ENCODE peak calls at places on chromosome 13, in ten cellular contexts. One of them, this sample, is unnamed.

GRCh38 chr13:113452942-113453901 is at the start of gene ADPRHL1:
- DNase-seq in activated effector memory CD4-positive, alpha-beta T cell treated with Interleukin-2 at 50 U/mL for 16 hours: no peak
- DNase-seq in left lung: no peak
- DNase-seq in NCI-H774: no peak
- DNase-seq in LHCN-M2: no peak
- DNase-seq in GM03348: no peak
- DNase-seq in EL: no peak
- DNase-seq in substantia nigra: no peak
- DNase-seq in psoas muscle: peak
- DNase-seq in spleen: no peak
- DNase-seq in this sample: peak

GRCh38 chr13:19181621-19182485 is at the start of gene TUBA3C:
- DNase-seq in activated effector memory CD4-positive, alpha-beta T cell treated with Interleukin-2 at 50 U/mL for 16 hours: no peak
- DNase-seq in left lung: no peak
- DNase-seq in NCI-H774: peak
- DNase-seq in LHCN-M2: no peak
- DNase-seq in GM03348: peak
- DNase-seq in EL: no peak
- DNase-seq in substantia nigra: no peak
- DNase-seq in psoas muscle: no peak
- DNase-seq in spleen: no peak
- DNase-seq in this sample: peak

GRCh38 chr13:68727788-68728187 is 1379.8 kb upstream of the ATXN8OS start:
- DNase-seq in activated effector memory CD4-positive, alpha-beta T cell treated with Interleukin-2 at 50 U/mL for 16 hours: no peak
- DNase-seq in left lung: no peak
- DNase-seq in NCI-H774: no peak
- DNase-seq in LHCN-M2: no peak
- DNase-seq in GM03348: no peak
- DNase-seq in EL: no peak
- DNase-seq in substantia nigra: no peak
- DNase-seq in psoas muscle: no peak
- DNase-seq in spleen: no peak
- DNase-seq in this sample: no peak

GRCh38 chr13:52399708-52400107 is 6.3 kb downstream of the THSD1 start:
- DNase-seq in activated effector memory CD4-positive, alpha-beta T cell treated with Interleukin-2 at 50 U/mL for 16 hours: no peak
- DNase-seq in left lung: no peak
- DNase-seq in NCI-H774: no peak
- DNase-seq in LHCN-M2: no peak
- DNase-seq in GM03348: no peak
- DNase-seq in EL: no peak
- DNase-seq in substantia nigra: no peak
- DNase-seq in psoas muscle: no peak
- DNase-seq in spleen: no peak
- DNase-seq in this sample: no peak

GRCh38 chr13:67275351-67275989 is 45.3 kb upstream of the PCDH9 start:
- DNase-seq in activated effector memory CD4-positive, alpha-beta T cell treated with Interleukin-2 at 50 U/mL for 16 hours: no peak
- DNase-seq in left lung: no peak
- DNase-seq in NCI-H774: no peak
- DNase-seq in LHCN-M2: no peak
- DNase-seq in GM03348: no peak
- DNase-seq in EL: no peak
- DNase-seq in substantia nigra: no peak
- DNase-seq in psoas muscle: no peak
- DNase-seq in spleen: no peak
- DNase-seq in this sample: no peak

GRCh38 chr13:113216165-113217056 is 7.0 kb downstream of the CUL4A start:
- DNase-seq in activated effector memory CD4-positive, alpha-beta T cell treated with Interleukin-2 at 50 U/mL for 16 hours: no peak
- DNase-seq in left lung: peak
- DNase-seq in NCI-H774: peak
- DNase-seq in LHCN-M2: peak
- DNase-seq in GM03348: peak
- DNase-seq in EL: peak
- DNase-seq in substantia nigra: no peak
- DNase-seq in psoas muscle: peak
- DNase-seq in spleen: peak
- DNase-seq in this sample: no peak

GRCh38 chr13:76293751-76294150 is 592.5 kb downstream of the KCTD12 start:
- DNase-seq in activated effector memory CD4-positive, alpha-beta T cell treated with Interleukin-2 at 50 U/mL for 16 hours: no peak
- DNase-seq in left lung: no peak
- DNase-seq in NCI-H774: no peak
- DNase-seq in LHCN-M2: peak
- DNase-seq in GM03348: peak
- DNase-seq in EL: no peak
- DNase-seq in substantia nigra: no peak
- DNase-seq in psoas muscle: no peak
- DNase-seq in spleen: no peak
- DNase-seq in this sample: no peak

GRCh38 chr13:57832187-57832586 is 200.6 kb downstream of the PCDH17 start:
- DNase-seq in activated effector memory CD4-positive, alpha-beta T cell treated with Interleukin-2 at 50 U/mL for 16 hours: no peak
- DNase-seq in left lung: no peak
- DNase-seq in NCI-H774: no peak
- DNase-seq in LHCN-M2: no peak
- DNase-seq in GM03348: no peak
- DNase-seq in EL: no peak
- DNase-seq in substantia nigra: no peak
- DNase-seq in psoas muscle: peak
- DNase-seq in spleen: no peak
- DNase-seq in this sample: no peak

GRCh38 chr13:106561551-106562170 is 6.3 kb downstream of the ARGLU1 start:
- DNase-seq in activated effector memory CD4-positive, alpha-beta T cell treated with Interleukin-2 at 50 U/mL for 16 hours: no peak
- DNase-seq in left lung: no peak
- DNase-seq in NCI-H774: no peak
- DNase-seq in LHCN-M2: no peak
- DNase-seq in GM03348: no peak
- DNase-seq in EL: no peak
- DNase-seq in substantia nigra: no peak
- DNase-seq in psoas muscle: no peak
- DNase-seq in spleen: no peak
- DNase-seq in this sample: no peak

GRCh38 chr13:24076124-24076523 is 84.4 kb upstream of the SPATA13 start:
- DNase-seq in activated effector memory CD4-positive, alpha-beta T cell treated with Interleukin-2 at 50 U/mL for 16 hours: no peak
- DNase-seq in left lung: no peak
- DNase-seq in NCI-H774: no peak
- DNase-seq in LHCN-M2: no peak
- DNase-seq in GM03348: no peak
- DNase-seq in EL: no peak
- DNase-seq in substantia nigra: no peak
- DNase-seq in psoas muscle: no peak
- DNase-seq in spleen: no peak
- DNase-seq in this sample: no peak

GRCh38 chr13:99721606-99722384 is 220.5 kb downstream of the TM9SF2 start:
- DNase-seq in activated effector memory CD4-positive, alpha-beta T cell treated with Interleukin-2 at 50 U/mL for 16 hours: no peak
- DNase-seq in left lung: no peak
- DNase-seq in NCI-H774: no peak
- DNase-seq in LHCN-M2: peak
- DNase-seq in GM03348: no peak
- DNase-seq in EL: no peak
- DNase-seq in substantia nigra: no peak
- DNase-seq in psoas muscle: no peak
- DNase-seq in spleen: no peak
- DNase-seq in this sample: no peak

GRCh38 chr13:113877149-113877990 is 13.5 kb upstream of the GAS6 start:
- DNase-seq in activated effector memory CD4-positive, alpha-beta T cell treated with Interleukin-2 at 50 U/mL for 16 hours: no peak
- DNase-seq in left lung: no peak
- DNase-seq in NCI-H774: no peak
- DNase-seq in LHCN-M2: no peak
- DNase-seq in GM03348: no peak
- DNase-seq in EL: no peak
- DNase-seq in substantia nigra: no peak
- DNase-seq in psoas muscle: no peak
- DNase-seq in spleen: no peak
- DNase-seq in this sample: peak

This sample was measured in cardiac septum.